ENCODE peak calls at places on chromosomes 1 and 21, in six cellular contexts. Q is H9, K is upper lobe of right lung, M is fibroblast of lung, P is dorsolateral prefrontal cortex, H is suprapubic skin. B is an unnamed sample.

GRCh38 chr1:28341591-28341990 is 12.8 kb downstream of the MED18 start:
- DNase-seq in H (no peak), K (no peak), Q (no peak), P (no peak), M (peak), B (no peak)

GRCh38 chr1:200905411-200906052 is 10.8 kb downstream of the INAVA start:
- DNase-seq in P (no peak), M (peak), Q (no peak), K (no peak), H (no peak), B (no peak)

GRCh38 chr21:38631676-38632075 is 133.4 kb upstream of the ERG start:
- DNase-seq in M (peak), K (no peak), P (no peak), H (no peak), Q (no peak), B (no peak)

GRCh38 chr1:240114222-240114621 is 22.5 kb downstream of the FMN2 start:
- DNase-seq in M (no peak), K (no peak), P (no peak), Q (no peak), H (no peak), B (no peak)

GRCh38 chr1:11170102-11170501 is 19.1 kb upstream of the ANGPTL7 start:
- DNase-seq in P (no peak), H (no peak), K (no peak), Q (no peak), M (no peak), B (no peak)

GRCh38 chr1:155134322-155134721 is 1.3 kb upstream of the SLC50A1 start:
- DNase-seq in Q (no peak), M (no peak), K (no peak), H (no peak), P (no peak), B (no peak)

GRCh38 chr21:42991992-42992740 is 17.8 kb downstream of the PKNOX1 start:
- DNase-seq in P (no peak), M (peak), K (peak), H (no peak), Q (peak), B (peak)

GRCh38 chr1:55958498-55958897 is 620.9 kb downstream of the PLPP3 start:
- DNase-seq in Q (no peak), H (no peak), M (peak), K (no peak), P (no peak), B (no peak)

GRCh38 chr1:9542425-9542824 is 3.2 kb downstream of the SLC25A33 start:
- DNase-seq in K (no peak), P (no peak), M (peak), H (no peak), Q (no peak), B (peak)

GRCh38 chr21:25974937-25975336 is 195.6 kb downstream of the APP start:
- DNase-seq in K (no peak), M (no peak), H (no peak), Q (no peak), P (no peak), B (no peak)

GRCh38 chr1:168287237-168287664 is 6.6 kb downstream of the TBX19 start:
- DNase-seq in H (no peak), Q (no peak), K (no peak), M (peak), P (no peak), B (peak)

GRCh38 chr1:210684466-210685294 is 356.0 kb downstream of the HHAT start:
- DNase-seq in H (no peak), P (no peak), Q (no peak), M (no peak), K (no peak), B (no peak)

GRCh38 chr1:149967041-149967440 is 30.4 kb upstream of the MTMR11 start:
- DNase-seq in M (no peak), Q (no peak), H (no peak), P (no peak), K (no peak), B (no peak)

GRCh38 chr1:37068897-37069296 is 34.6 kb upstream of the GRIK3 start:
- DNase-seq in H (no peak), P (no peak), M (no peak), Q (no peak), K (no peak), B (no peak)

GRCh38 chr1:36436820-36437219 is 13.4 kb downstream of the OSCP1 start:
- DNase-seq in P (no peak), H (no peak), M (peak), K (no peak), Q (no peak), B (no peak)

GRCh38 chr1:196302981-196303380 is 305.3 kb downstream of the KCNT2 start:
- DNase-seq in K (no peak), M (no peak), P (no peak), Q (no peak), H (no peak), B (no peak)

GRCh38 chr1:96833376-96833775 is 111.8 kb downstream of the PTBP2 start:
- DNase-seq in K (no peak), M (no peak), Q (no peak), H (no peak), P (no peak), B (no peak)

GRCh38 chr1:226983247-226983997 is 43.3 kb downstream of the COQ8A start:
- DNase-seq in H (peak), Q (no peak), K (no peak), P (no peak), M (no peak), B (no peak)

GRCh38 chr1:8889925-8890785 is 11.7 kb upstream of the ENO1 start:
- DNase-seq in P (peak), M (peak), K (peak), H (peak), Q (no peak), B (peak)

GRCh38 chr1:46137901-46138300 is 5.5 kb upstream of the PIK3R3 start:
- DNase-seq in Q (no peak), M (peak), H (no peak), P (no peak), K (no peak), B (peak)

GRCh38 chr1:193537266-193538003 is 351.0 kb upstream of the B3GALT2 start:
- DNase-seq in P (no peak), Q (no peak), K (no peak), M (no peak), H (no peak), B (peak)

GRCh38 chr1:64823691-64824476 is 79.0 kb downstream of the RAVER2 start:
- DNase-seq in M (peak), P (peak), H (no peak), K (peak), Q (peak), B (peak)

GRCh38 chr1:209395169-209395568 is 188.3 kb upstream of the CAMK1G start:
- DNase-seq in H (no peak), Q (no peak), K (no peak), P (no peak), M (no peak), B (no peak)

GRCh38 chr1:160884579-160884978 is 401 bp downstream of the ITLN1 start:
- DNase-seq in Q (peak), K (no peak), H (no peak), P (no peak), M (no peak), B (no peak)

GRCh38 chr1:34866762-34867109 is 7.2 kb upstream of the SMIM12 start:
- DNase-seq in K (no peak), M (no peak), H (no peak), Q (no peak), P (no peak), B (no peak)
- H3K27ac ChIP-seq in K (peak), M (no peak), H (no peak), Q (no peak), P (peak), B (no peak)

GRCh38 chr1:3186526-3186921 is 117.5 kb downstream of the PRDM16 start:
- DNase-seq in Q (peak), M (peak), P (no peak), K (peak), H (peak), B (peak)
- H3K27ac ChIP-seq in Q (no peak), M (no peak), P (peak), K (peak), H (peak), B (no peak)

DNA sequence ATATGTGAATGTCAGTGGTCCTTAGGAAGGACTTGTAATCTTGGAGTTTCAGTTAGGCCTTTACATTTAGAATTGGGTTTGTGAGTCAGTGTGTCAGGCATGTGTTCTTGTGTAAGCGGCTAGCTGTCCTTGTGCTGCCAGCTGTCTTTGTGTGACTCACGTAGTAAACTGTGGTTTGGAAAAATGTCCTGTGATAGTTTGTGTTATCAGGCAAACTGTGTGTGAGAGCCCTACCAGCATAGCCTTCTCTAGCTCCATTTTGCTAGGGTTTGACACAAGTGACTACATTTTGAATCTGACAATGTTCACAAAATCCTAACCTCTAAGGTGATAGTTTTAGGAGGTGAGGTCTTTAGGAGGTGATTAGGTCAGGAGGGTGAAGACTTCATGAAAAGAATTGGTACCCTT is 6.9 kb upstream of the SLC35D1 start:
- DNase-seq in M (peak), P (no peak), Q (no peak), H (no peak), K (no peak), B (peak)
- H3K27ac ChIP-seq in M (peak), P (no peak), Q (no peak), H (no peak), K (no peak), B (peak)

GRCh38 chr1:61953790-61954150 is 211.5 kb downstream of the PATJ start:
- DNase-seq in M (no peak), H (no peak), Q (no peak), K (no peak), P (no peak), B (no peak)
- H3K27ac ChIP-seq in M (no peak), H (no peak), Q (no peak), K (no peak), P (no peak), B (no peak)

GRCh38 chr21:15060776-15061175 is 4.0 kb downstream of the NRIP1 start:
- DNase-seq in Q (no peak), K (no peak), M (peak), H (no peak), P (no peak), B (peak)
- H3K27ac ChIP-seq in Q (no peak), K (no peak), M (no peak), H (no peak), P (no peak), B (no peak)

DNA sequence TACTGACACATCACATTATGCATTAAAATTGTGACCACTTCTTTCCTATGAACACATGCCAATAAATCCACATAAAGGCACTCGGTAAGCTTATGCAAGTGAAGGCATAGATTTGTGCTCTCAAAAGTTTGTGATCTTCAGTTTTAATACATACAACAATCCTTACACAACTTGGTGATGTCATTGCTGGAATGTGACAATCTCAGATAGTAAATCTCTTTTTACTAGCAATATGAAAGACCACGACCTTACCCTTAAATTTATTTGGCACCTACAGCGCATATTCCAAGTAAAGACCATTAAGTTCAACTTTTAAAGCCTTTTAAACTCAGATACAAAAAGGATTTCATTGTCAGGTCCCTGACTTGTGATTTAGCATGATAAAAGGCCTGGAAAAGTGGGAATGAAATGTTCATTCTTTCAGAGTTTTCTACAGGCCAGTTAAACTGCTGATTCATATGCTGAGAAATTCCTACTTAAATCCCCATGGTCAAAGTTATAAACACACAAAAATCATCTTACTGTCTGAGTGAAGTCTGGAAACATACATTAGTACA is 157.4 kb downstream of the SIPA1L2 start:
- DNase-seq in K (no peak), M (peak), H (no peak), Q (no peak), P (no peak), B (no peak)
- H3K27ac ChIP-seq in K (no peak), M (no peak), H (no peak), Q (no peak), P (no peak), B (no peak)

GRCh38 chr1:100760511-100760910 is 41.0 kb downstream of the VCAM1 start:
- DNase-seq in P (no peak), H (no peak), K (no peak), Q (no peak), M (no peak), B (peak)

GRCh38 chr1:100752806-100753205 is 33.3 kb downstream of the VCAM1 start:
- DNase-seq in M (peak), H (no peak), P (no peak), K (no peak), Q (no peak), B (no peak)

GRCh38 chr1:100762461-100762860 is 42.9 kb downstream of the VCAM1 start:
- DNase-seq in H (no peak), P (no peak), Q (no peak), M (no peak), K (no peak), B (no peak)

GRCh38 chr1:100759188-100759587 is 39.6 kb downstream of the VCAM1 start:
- DNase-seq in K (no peak), Q (no peak), H (no peak), M (no peak), P (no peak), B (no peak)

GRCh38 chr1:100757946-100758345 is 38.4 kb downstream of the VCAM1 start:
- DNase-seq in P (no peak), K (no peak), Q (no peak), H (no peak), M (no peak), B (no peak)
- H3K27ac ChIP-seq in P (no peak), K (no peak), Q (no peak), H (no peak), M (no peak), B (no peak)

B was measured in SJCRH30.